ENCODE peak calls at places on chromosomes 3 and 15, in four cellular contexts. One of them, this sample, is unnamed.

GRCh38 chr3:145865329-145865904 is 295.6 kb downstream of the PLOD2 start:
- DNase-seq in NCI-H1092: no peak
- DNase-seq in occipital lobe: no peak
- DNase-seq in hepatocyte: no peak
- DNase-seq in this sample: no peak

GRCh38 chr15:36914466-36914865 is 185.9 kb downstream of the MEIS2 start:
- DNase-seq in hepatocyte: no peak
- DNase-seq in occipital lobe: no peak
- DNase-seq in NCI-H1092: no peak
- DNase-seq in this sample: no peak

GRCh38 chr3:57706462-57706861 is 13.6 kb upstream of the DENND6A start:
- DNase-seq in occipital lobe: no peak
- DNase-seq in hepatocyte: peak
- DNase-seq in NCI-H1092: no peak
- DNase-seq in this sample: no peak

GRCh38 chr15:43143203-43143941 is 10.0 kb downstream of the TMEM62 start:
- DNase-seq in occipital lobe: no peak
- DNase-seq in hepatocyte: no peak
- DNase-seq in NCI-H1092: no peak
- DNase-seq in this sample: no peak

GRCh38 chr3:46068526-46068925 is 41.2 kb upstream of the XCR1 start:
- DNase-seq in occipital lobe: no peak
- DNase-seq in hepatocyte: no peak
- DNase-seq in NCI-H1092: no peak
- DNase-seq in this sample: no peak

GRCh38 chr3:133303430-133303829 is 96.4 kb upstream of the BFSP2 start:
- DNase-seq in hepatocyte: no peak
- DNase-seq in NCI-H1092: no peak
- DNase-seq in occipital lobe: no peak
- DNase-seq in this sample: no peak

GRCh38 chr3:65907232-65908130 is 131.2 kb downstream of the MAGI1 start:
- DNase-seq in occipital lobe: no peak
- DNase-seq in hepatocyte: no peak
- DNase-seq in NCI-H1092: no peak
- DNase-seq in this sample: no peak

GRCh38 chr3:141659821-141660597 is 78.1 kb upstream of the RNF7 start:
- DNase-seq in NCI-H1092: peak
- DNase-seq in occipital lobe: peak
- DNase-seq in hepatocyte: peak
- DNase-seq in this sample: peak

GRCh38 chr15:37055481-37055880 is 44.9 kb downstream of the MEIS2 start:
- DNase-seq in hepatocyte: no peak
- DNase-seq in NCI-H1092: no peak
- DNase-seq in occipital lobe: no peak
- DNase-seq in this sample: no peak

GRCh38 chr3:188108703-188109412 is 45.1 kb upstream of the LPP start:
- DNase-seq in NCI-H1092: no peak
- DNase-seq in hepatocyte: no peak
- DNase-seq in occipital lobe: no peak
- DNase-seq in this sample: no peak

GRCh38 chr15:39269352-39269751 is 311.5 kb upstream of the THBS1 start:
- DNase-seq in NCI-H1092: no peak
- DNase-seq in occipital lobe: no peak
- DNase-seq in hepatocyte: no peak
- DNase-seq in this sample: no peak

This sample was measured in head of caudate nucleus.